ENCODE peak calls at places on chromosomes 12 and 14, in six cellular contexts. Q is NCI-H1105; J is caudate nucleus; H is EL; B is NCI-H1436 treated with DMSO at 0.1 percent for 48 hours; Y is activated CD4-positive, alpha-beta T cell treated with anti-CD3 and anti-CD28 coated beads, Interleukin-2, amount 10 ng/mL, durations not matched to agents 7 days and 5 days. S is an unnamed sample.
A peak's percentile ranks its signal among the peaks of the same experiment; 100 is the strongest.

GRCh38 chr14:65709576-65709975 is 297.0 kb downstream of the FUT8 start:
- DNase-seq in Q (no peak), J (no peak), H (no peak), B (no peak), Y (no peak), S (no peak)

GRCh38 chr12:114347861-114348260 is 58.1 kb downstream of the TBX5 start:
- DNase-seq in Q (no peak), J (no peak), H (no peak), B (no peak), Y (no peak), S (no peak)

GRCh38 chr12:6430124-6430989 is 14.4 kb upstream of the CD27 start:
- DNase-seq in Q (no peak), J (peak; percentile 44), H (peak; percentile 98), B (no peak), Y (no peak), S (no peak)

GRCh38 chr12:69239922-69240624 is 704 bp downstream of the CPSF6 start:
- DNase-seq in Q (peak; percentile 53), J (peak; percentile 71), H (peak; percentile 37), B (no peak), Y (peak; percentile 48), S (no peak)

GRCh38 chr12:11607313-11608081 is 42.0 kb upstream of the ETV6 start:
- DNase-seq in Q (no peak), J (no peak), H (peak; percentile 74), B (no peak), Y (no peak), S (no peak)

GRCh38 chr14:36221097-36221496 is 44.6 kb upstream of the PTCSC3 start:
- DNase-seq in Q (peak; percentile 37), J (no peak), H (no peak), B (no peak), Y (no peak), S (no peak)

GRCh38 chr14:64971890-64972785 is at the start of gene RAB15:
- DNase-seq in Q (peak; percentile 51), J (peak; percentile 64), H (peak; percentile 35), B (no peak), Y (peak; percentile 39), S (peak; percentile 38)

GRCh38 chr12:52909256-52909655 is 4.4 kb upstream of the KRT8 start:
- DNase-seq in Q (no peak), J (no peak), H (no peak), B (no peak), Y (no peak), S (no peak)

GRCh38 chr14:102523200-102524025 is 13.8 kb upstream of the ANKRD9 start:
- DNase-seq in Q (peak; percentile 77), J (no peak), H (no peak), B (no peak), Y (no peak), S (no peak)

GRCh38 chr12:52772188-52772587 is 5.0 kb downstream of the KRT76 start:
- DNase-seq in Q (no peak), J (no peak), H (no peak), B (no peak), Y (no peak), S (no peak)

GRCh38 chr12:95417372-95417771 is 56.6 kb upstream of the METAP2 start:
- DNase-seq in Q (no peak), J (no peak), H (no peak), B (no peak), Y (no peak), S (no peak)

GRCh38 chr12:107684990-107685359 is 624 bp upstream of the PWP1 start:
- DNase-seq in Q (peak; percentile 58), J (no peak), H (peak; percentile 12), B (no peak), Y (peak; percentile 20), S (no peak)

GRCh38 chr12:90062799-90063198 is 354.2 kb upstream of the ATP2B1 start:
- DNase-seq in Q (no peak), J (no peak), H (peak; percentile 16), B (no peak), Y (no peak), S (no peak)

GRCh38 chr12:91982946-91983345 is 162.7 kb downstream of the BTG1 start:
- DNase-seq in Q (no peak), J (no peak), H (no peak), B (no peak), Y (no peak), S (no peak)

GRCh38 chr12:104858611-104859010 is 99.5 kb downstream of the SLC41A2 start:
- DNase-seq in Q (no peak), J (no peak), H (no peak), B (no peak), Y (no peak), S (no peak)

GRCh38 chr12:110577717-110578521 is 5.2 kb downstream of the PPTC7 start:
- DNase-seq in Q (no peak), J (no peak), H (peak; percentile 73), B (no peak), Y (peak; percentile 55), S (no peak)

GRCh38 chr12:105212431-105212830 is 23.5 kb downstream of the APPL2 start:
- DNase-seq in Q (no peak), J (no peak), H (peak; percentile 93), B (no peak), Y (no peak), S (no peak)

GRCh38 chr14:68888025-68888850 is 90.9 kb downstream of the ACTN1 start:
- DNase-seq in Q (no peak), J (peak; percentile 13), H (no peak), B (no peak), Y (no peak), S (no peak)

GRCh38 chr12:3119745-3120660 is 42.8 kb downstream of the TSPAN9 start:
- DNase-seq in Q (no peak), J (no peak), H (peak; percentile 64), B (no peak), Y (no peak), S (no peak)

GRCh38 chr12:87931764-87932163 is 97.4 kb downstream of the C12orf50 start:
- DNase-seq in Q (no peak), J (no peak), H (peak; percentile 26), B (no peak), Y (no peak), S (no peak)

GRCh38 chr12:46269429-46270241 is 792 bp upstream of the SLC38A1 start:
- DNase-seq in Q (no peak), J (peak; percentile 69), H (no peak), B (no peak), Y (peak; percentile 72), S (no peak)

GRCh38 chr14:60356921-60357550 is 108.0 kb downstream of the PPM1A start:
- DNase-seq in Q (peak; percentile 37), J (no peak), H (no peak), B (peak; percentile 24), Y (no peak), S (peak; percentile 74)

GRCh38 chr14:84399296-84399910 is 1130.5 kb upstream of the FLRT2 start:
- DNase-seq in Q (no peak), J (no peak), H (no peak), B (no peak), Y (no peak), S (no peak)

GRCh38 chr14:92968291-92969020 is 45.5 kb downstream of the CHGA start:
- DNase-seq in Q (no peak), J (no peak), H (no peak), B (no peak), Y (no peak), S (no peak)

GRCh38 chr12:29241821-29242591 is 92.9 kb downstream of the FAR2 start:
- DNase-seq in Q (no peak), J (peak; percentile 33), H (peak; percentile 61), B (no peak), Y (no peak), S (no peak)

GRCh38 chr12:86712425-86712843 is 456.2 kb upstream of the MGAT4C start:
- DNase-seq in Q (no peak), J (no peak), H (peak; percentile 98), B (no peak), Y (no peak), S (no peak)

GRCh38 chr12:28704477-28705169 is 444.5 kb upstream of the FAR2 start:
- DNase-seq in Q (no peak), J (no peak), H (no peak), B (no peak), Y (no peak), S (no peak)

GRCh38 chr12:56080556-56081138 is 682 bp downstream of the ERBB3 start:
- DNase-seq in Q (no peak), J (no peak), H (no peak), B (no peak), Y (no peak), S (no peak)

GRCh38 chr14:51782412-51782811 is 78.0 kb upstream of the GNG2 start:
- DNase-seq in Q (no peak), J (no peak), H (no peak), B (no peak), Y (no peak), S (no peak)